ENCODE peak calls at places on chromosomes 3 and 15, in seven cellular contexts. One of them, this sample, is unnamed.

GRCh38 chr3:188465311-188465710 is 311.4 kb downstream of the LPP start:
- DNase-seq in IMR-90: no peak
- DNase-seq in ovary: no peak
- DNase-seq in right lobe of liver: no peak
- DNase-seq in CD4-positive, CD25-positive, alpha-beta regulatory T cell: no peak
- DNase-seq in uterus: no peak
- DNase-seq in Panc1: no peak
- DNase-seq in this sample: no peak

GRCh38 chr15:34944946-34945345 is 24.6 kb downstream of the AQR start:
- DNase-seq in right lobe of liver: no peak
- DNase-seq in CD4-positive, CD25-positive, alpha-beta regulatory T cell: no peak
- DNase-seq in IMR-90: no peak
- DNase-seq in Panc1: no peak
- DNase-seq in uterus: no peak
- DNase-seq in ovary: no peak
- DNase-seq in this sample: no peak

GRCh38 chr3:126267169-126267975 is 87.0 kb upstream of the ALDH1L1 start:
- DNase-seq in uterus: peak; percentile 77
- DNase-seq in CD4-positive, CD25-positive, alpha-beta regulatory T cell: no peak
- DNase-seq in right lobe of liver: peak; percentile 78
- DNase-seq in Panc1: no peak
- DNase-seq in IMR-90: peak; percentile 91
- DNase-seq in ovary: peak; percentile 81
- DNase-seq in this sample: no peak

GRCh38 chr3:171982829-171983228 is 56.5 kb upstream of the FNDC3B start:
- DNase-seq in ovary: no peak
- DNase-seq in IMR-90: peak; percentile 87
- DNase-seq in right lobe of liver: no peak
- DNase-seq in CD4-positive, CD25-positive, alpha-beta regulatory T cell: no peak
- DNase-seq in Panc1: no peak
- DNase-seq in uterus: no peak
- DNase-seq in this sample: no peak

GRCh38 chr3:60010778-60011177 is 961.0 kb upstream of the CFAP20DC start:
- DNase-seq in ovary: no peak
- DNase-seq in uterus: no peak
- DNase-seq in Panc1: no peak
- DNase-seq in right lobe of liver: no peak
- DNase-seq in CD4-positive, CD25-positive, alpha-beta regulatory T cell: peak; percentile 97
- DNase-seq in IMR-90: no peak
- DNase-seq in this sample: peak; percentile 47

GRCh38 chr3:38916706-38917105 is 100.7 kb upstream of the SCN10A start:
- DNase-seq in IMR-90: peak; percentile 19
- DNase-seq in CD4-positive, CD25-positive, alpha-beta regulatory T cell: no peak
- DNase-seq in uterus: no peak
- DNase-seq in ovary: no peak
- DNase-seq in right lobe of liver: no peak
- DNase-seq in Panc1: no peak
- DNase-seq in this sample: no peak

GRCh38 chr3:119611664-119612063 is 14.0 kb downstream of the PLA1A start:
- DNase-seq in CD4-positive, CD25-positive, alpha-beta regulatory T cell: no peak
- DNase-seq in Panc1: no peak
- DNase-seq in IMR-90: no peak
- DNase-seq in ovary: no peak
- DNase-seq in right lobe of liver: no peak
- DNase-seq in uterus: no peak
- DNase-seq in this sample: no peak

GRCh38 chr3:125211523-125212095 is 939 bp downstream of the SLC12A8 start:
- DNase-seq in right lobe of liver: no peak
- DNase-seq in uterus: no peak
- DNase-seq in CD4-positive, CD25-positive, alpha-beta regulatory T cell: no peak
- DNase-seq in Panc1: no peak
- DNase-seq in IMR-90: no peak
- DNase-seq in ovary: no peak
- DNase-seq in this sample: no peak

GRCh38 chr3:5136619-5137429 is 14.7 kb downstream of the ARL8B start:
- DNase-seq in Panc1: no peak
- DNase-seq in CD4-positive, CD25-positive, alpha-beta regulatory T cell: peak; percentile 83
- DNase-seq in ovary: no peak
- DNase-seq in IMR-90: peak; percentile 28
- DNase-seq in right lobe of liver: no peak
- DNase-seq in uterus: no peak
- DNase-seq in this sample: peak; percentile 27

DNA sequence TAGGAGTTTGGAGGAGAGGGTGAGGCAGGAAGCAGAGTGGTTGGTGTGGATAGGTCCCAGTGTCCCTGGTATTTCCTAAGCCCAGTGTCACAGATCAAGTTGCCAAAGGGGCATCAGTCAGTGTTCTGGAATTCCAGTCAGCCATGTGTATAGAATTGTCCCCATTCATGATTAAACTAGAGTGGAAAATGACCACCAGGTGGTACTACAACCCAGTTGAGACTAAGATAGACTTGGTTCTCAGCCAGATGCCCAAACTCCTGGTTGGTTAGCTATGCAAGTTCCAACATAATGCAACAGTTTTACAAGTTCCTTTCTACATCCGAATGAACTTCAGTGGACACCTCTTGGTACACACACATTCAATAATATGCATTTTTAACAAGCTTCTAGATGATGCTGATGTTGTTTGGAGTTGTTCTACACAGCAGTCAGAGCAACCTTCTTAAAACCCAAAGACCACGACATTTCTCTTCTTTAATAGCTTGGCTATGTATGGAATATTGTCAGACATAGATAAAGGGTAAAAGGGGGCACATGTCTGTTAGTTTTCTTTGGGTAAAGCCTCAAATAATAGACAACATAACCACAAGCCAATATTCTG is 8.4 kb upstream of the ATR start:
- DNase-seq in ovary: no peak
- DNase-seq in IMR-90: peak; percentile 73
- DNase-seq in right lobe of liver: no peak
- DNase-seq in uterus: no peak
- DNase-seq in Panc1: peak; percentile 87
- DNase-seq in CD4-positive, CD25-positive, alpha-beta regulatory T cell: peak; percentile 63
- DNase-seq in this sample: no peak
- H3K4me3 ChIP-seq in ovary: no peak overlapping the region
- H3K4me3 ChIP-seq in IMR-90: no peak overlapping the region
- H3K4me3 ChIP-seq in right lobe of liver: no peak overlapping the region
- H3K4me3 ChIP-seq in uterus: no peak overlapping the region
- H3K4me3 ChIP-seq in Panc1: no peak overlapping the region
- H3K4me3 ChIP-seq in CD4-positive, CD25-positive, alpha-beta regulatory T cell: no peak overlapping the region
- H3K4me3 ChIP-seq in this sample: no peak overlapping the region

GRCh38 chr3:178001670-178002101 is 534.5 kb upstream of the KCNMB2 start:
- DNase-seq in ovary: no peak
- DNase-seq in right lobe of liver: no peak
- DNase-seq in IMR-90: no peak
- DNase-seq in CD4-positive, CD25-positive, alpha-beta regulatory T cell: peak; percentile 87
- DNase-seq in uterus: no peak
- DNase-seq in Panc1: no peak
- DNase-seq in this sample: no peak

GRCh38 chr3:178005961-178006360 is 530.3 kb upstream of the KCNMB2 start:
- DNase-seq in CD4-positive, CD25-positive, alpha-beta regulatory T cell: no peak
- DNase-seq in Panc1: no peak
- DNase-seq in IMR-90: no peak
- DNase-seq in uterus: no peak
- DNase-seq in ovary: no peak
- DNase-seq in right lobe of liver: no peak
- DNase-seq in this sample: no peak

GRCh38 chr3:178003756-178004155 is 532.5 kb upstream of the KCNMB2 start:
- DNase-seq in right lobe of liver: no peak
- DNase-seq in IMR-90: peak; percentile 49
- DNase-seq in ovary: no peak
- DNase-seq in uterus: no peak
- DNase-seq in CD4-positive, CD25-positive, alpha-beta regulatory T cell: peak; percentile 38
- DNase-seq in Panc1: no peak
- DNase-seq in this sample: no peak

DNA sequence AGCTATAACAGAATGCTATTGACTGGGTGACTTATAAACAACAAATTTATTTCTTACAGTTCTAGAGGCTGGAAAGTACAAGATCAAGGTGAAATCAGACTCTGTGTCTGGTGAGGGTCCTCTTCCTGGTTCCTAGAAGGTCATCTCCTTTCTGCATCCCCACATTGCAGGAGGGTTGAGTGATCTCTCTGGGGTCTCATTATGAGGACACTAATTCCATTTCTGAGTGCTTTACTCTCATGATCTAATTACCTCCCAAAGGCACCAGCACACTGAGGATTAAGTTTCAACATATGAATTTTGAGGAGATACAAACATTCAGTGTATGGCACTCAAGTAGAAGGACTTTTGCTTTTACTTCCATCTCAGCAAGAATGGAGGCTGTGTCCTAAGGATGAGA is 534.1 kb upstream of the KCNMB2 start:
- DNase-seq in uterus: no peak
- DNase-seq in ovary: no peak
- DNase-seq in IMR-90: no peak
- DNase-seq in right lobe of liver: no peak
- DNase-seq in Panc1: no peak
- DNase-seq in CD4-positive, CD25-positive, alpha-beta regulatory T cell: no peak
- DNase-seq in this sample: no peak
- H3K27ac ChIP-seq in uterus: no peak overlapping the region
- H3K27ac ChIP-seq in ovary: no peak overlapping the region
- H3K27ac ChIP-seq in IMR-90: no peak overlapping the region
- H3K27ac ChIP-seq in right lobe of liver: no peak overlapping the region
- H3K27ac ChIP-seq in Panc1: no peak overlapping the region
- H3K27ac ChIP-seq in CD4-positive, CD25-positive, alpha-beta regulatory T cell: peak overlapping the region; percentile 47
- H3K27ac ChIP-seq in this sample: peak overlapping the region; percentile 7

GRCh38 chr15:90901799-90902655 is 1.1 kb upstream of the MAN2A2 start:
- DNase-seq in CD4-positive, CD25-positive, alpha-beta regulatory T cell: peak; percentile 84
- DNase-seq in uterus: peak; percentile 70
- DNase-seq in ovary: peak; percentile 75
- DNase-seq in Panc1: peak; percentile 57
- DNase-seq in right lobe of liver: peak; percentile 84
- DNase-seq in IMR-90: peak; percentile 78
- DNase-seq in this sample: peak; percentile 49
- H3K4me3 ChIP-seq in CD4-positive, CD25-positive, alpha-beta regulatory T cell: peak overlapping the region; percentile 39
- H3K4me3 ChIP-seq in uterus: peak overlapping the region; percentile 34
- H3K4me3 ChIP-seq in ovary: peak overlapping the region; percentile 48
- H3K4me3 ChIP-seq in Panc1: peak overlapping the region; percentile 67
- H3K4me3 ChIP-seq in right lobe of liver: peak overlapping the region; percentile 67
- H3K4me3 ChIP-seq in IMR-90: peak overlapping the region; percentile 56
- H3K4me3 ChIP-seq in this sample: peak overlapping the region; percentile 89

GRCh38 chr3:128422762-128423524 is 43.7 kb downstream of the DNAJB8 start:
- DNase-seq in CD4-positive, CD25-positive, alpha-beta regulatory T cell: no peak
- DNase-seq in IMR-90: no peak
- DNase-seq in uterus: no peak
- DNase-seq in Panc1: no peak
- DNase-seq in ovary: no peak
- DNase-seq in right lobe of liver: no peak
- DNase-seq in this sample: no peak

GRCh38 chr3:128421966-128422365 is 44.7 kb downstream of the DNAJB8 start:
- DNase-seq in ovary: no peak
- DNase-seq in CD4-positive, CD25-positive, alpha-beta regulatory T cell: no peak
- DNase-seq in uterus: no peak
- DNase-seq in IMR-90: no peak
- DNase-seq in right lobe of liver: no peak
- DNase-seq in Panc1: no peak
- DNase-seq in this sample: no peak

GRCh38 chr3:128420720-128421438 is 45.8 kb downstream of the DNAJB8 start:
- DNase-seq in ovary: no peak
- DNase-seq in CD4-positive, CD25-positive, alpha-beta regulatory T cell: no peak
- DNase-seq in Panc1: no peak
- DNase-seq in uterus: no peak
- DNase-seq in right lobe of liver: no peak
- DNase-seq in IMR-90: no peak
- DNase-seq in this sample: no peak

GRCh38 chr3:128420289-128420688 is 46.4 kb downstream of the DNAJB8 start:
- DNase-seq in right lobe of liver: no peak
- DNase-seq in uterus: no peak
- DNase-seq in ovary: no peak
- DNase-seq in IMR-90: no peak
- DNase-seq in Panc1: no peak
- DNase-seq in CD4-positive, CD25-positive, alpha-beta regulatory T cell: no peak
- DNase-seq in this sample: no peak

DNA sequence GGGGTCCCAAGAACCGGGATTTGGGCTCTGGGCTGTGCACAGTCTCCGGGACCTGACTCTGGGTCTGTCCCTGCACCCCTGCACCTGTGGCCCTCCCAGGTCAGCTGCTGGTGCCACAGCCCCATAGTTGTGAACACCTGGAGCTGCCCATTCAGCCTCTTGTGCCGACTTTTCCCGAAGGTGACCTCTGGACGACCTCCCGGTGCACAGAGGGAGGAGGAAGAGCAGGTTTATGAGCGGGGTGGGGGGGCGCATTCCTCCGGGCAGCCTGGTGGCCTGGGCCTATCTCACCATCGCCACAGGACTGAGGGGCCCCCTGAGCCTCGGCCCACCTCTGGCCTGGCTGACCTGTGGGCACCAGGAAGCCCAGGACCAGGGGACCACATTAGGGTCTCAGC is 45.3 kb downstream of the DNAJB8 start:
- DNase-seq in CD4-positive, CD25-positive, alpha-beta regulatory T cell: no peak
- DNase-seq in Panc1: no peak
- DNase-seq in ovary: no peak
- DNase-seq in uterus: no peak
- DNase-seq in IMR-90: no peak
- DNase-seq in right lobe of liver: no peak
- DNase-seq in this sample: no peak
- H3K27ac ChIP-seq in CD4-positive, CD25-positive, alpha-beta regulatory T cell: no peak overlapping the region
- H3K27ac ChIP-seq in Panc1: peak overlapping the region; percentile 74
- H3K27ac ChIP-seq in ovary: no peak overlapping the region
- H3K27ac ChIP-seq in uterus: no peak overlapping the region
- H3K27ac ChIP-seq in IMR-90: no peak overlapping the region
- H3K27ac ChIP-seq in right lobe of liver: no peak overlapping the region
- H3K27ac ChIP-seq in this sample: no peak overlapping the region

GRCh38 chr15:80778964-80779657 is at the start of gene CEMIP:
- DNase-seq in ovary: peak; percentile 88
- DNase-seq in uterus: peak; percentile 67
- DNase-seq in right lobe of liver: peak; percentile 76
- DNase-seq in Panc1: no peak
- DNase-seq in CD4-positive, CD25-positive, alpha-beta regulatory T cell: peak; percentile 46
- DNase-seq in IMR-90: peak; percentile 76
- DNase-seq in this sample: peak; percentile 21

GRCh38 chr15:80779658-80780415 is 667 bp downstream of the CEMIP start:
- DNase-seq in Panc1: no peak
- DNase-seq in ovary: peak; percentile 50
- DNase-seq in CD4-positive, CD25-positive, alpha-beta regulatory T cell: no peak
- DNase-seq in uterus: peak; percentile 20
- DNase-seq in right lobe of liver: peak; percentile 28
- DNase-seq in IMR-90: peak; percentile 43
- DNase-seq in this sample: no peak

GRCh38 chr15:80777836-80778620 is 1.1 kb upstream of the CEMIP start:
- DNase-seq in ovary: no peak
- DNase-seq in Panc1: no peak
- DNase-seq in right lobe of liver: no peak
- DNase-seq in uterus: no peak
- DNase-seq in IMR-90: no peak
- DNase-seq in CD4-positive, CD25-positive, alpha-beta regulatory T cell: no peak
- DNase-seq in this sample: no peak

GRCh38 chr15:80777137-80777536 is 2.0 kb upstream of the CEMIP start:
- DNase-seq in CD4-positive, CD25-positive, alpha-beta regulatory T cell: no peak
- DNase-seq in Panc1: no peak
- DNase-seq in ovary: no peak
- DNase-seq in right lobe of liver: no peak
- DNase-seq in uterus: peak; percentile 45
- DNase-seq in IMR-90: peak; percentile 68
- DNase-seq in this sample: no peak

GRCh38 chr15:80778621-80778963 is 578 bp upstream of the CEMIP start:
- DNase-seq in right lobe of liver: no peak
- DNase-seq in CD4-positive, CD25-positive, alpha-beta regulatory T cell: no peak
- DNase-seq in uterus: no peak
- DNase-seq in Panc1: no peak
- DNase-seq in ovary: no peak
- DNase-seq in IMR-90: no peak
- DNase-seq in this sample: no peak
- H3K4me3 ChIP-seq in right lobe of liver: peak overlapping the region; percentile 44
- H3K4me3 ChIP-seq in CD4-positive, CD25-positive, alpha-beta regulatory T cell: no peak overlapping the region
- H3K4me3 ChIP-seq in uterus: no peak overlapping the region
- H3K4me3 ChIP-seq in Panc1: peak overlapping the region; percentile 57
- H3K4me3 ChIP-seq in ovary: peak overlapping the region; percentile 41
- H3K4me3 ChIP-seq in IMR-90: no peak overlapping the region
- H3K4me3 ChIP-seq in this sample: no peak overlapping the region

This sample was measured in CD8-positive, alpha-beta T cell.